ENCODE peak calls at places on chromosome 12, in ten cellular contexts. M is mesenchymal stem cell; A is Kasumi-1; Z is activated CD4-positive, alpha-beta T cell treated with anti-CD3 and anti-CD28 coated beads, Interleukin-2, amount 50 U/mL, for 1 hour; K is activated T-cell treated with anti-CD3 and anti-CD28 coated beads for 1 hour; C is amygdala; T is activated CD8-positive, alpha-beta memory T cell treated with anti-CD3 and anti-CD28 coated beads for 24 hours; W is NCI-H1092; B is left ventricle myocardium superior; U is DMS153. V is an unnamed sample.
A peak's percentile ranks its signal among the peaks of the same experiment; 100 is the strongest.

GRCh38 chr12:75820848-75821578 is 210.6 kb downstream of the PHLDA1 start:
- DNase-seq in M (no peak), A (no peak), Z (no peak), K (no peak), C (no peak), T (no peak), W (no peak), B (peak; percentile 36), U (no peak), V (no peak)

GRCh38 chr12:88310069-88310468 is 168.0 kb downstream of the TMTC3 start:
- DNase-seq in M (peak; percentile 81), A (no peak), Z (no peak), K (no peak), C (no peak), T (no peak), W (no peak), B (no peak), U (no peak), V (peak; percentile 88)

GRCh38 chr12:48779869-48780268 is 9.0 kb downstream of the ADCY6 start:
- DNase-seq in M (peak; percentile 89), A (peak; percentile 83), Z (no peak), K (no peak), C (no peak), T (no peak), W (no peak), B (peak; percentile 75), U (no peak), V (peak; percentile 45)

GRCh38 chr12:100356646-100357223 is at the start of gene SLC17A8:
- DNase-seq in M (no peak), A (no peak), Z (no peak), K (no peak), C (no peak), T (no peak), W (peak; percentile 16), B (no peak), U (no peak), V (no peak)

GRCh38 chr12:9364224-9365176 is 156.3 kb upstream of the PZP start:
- DNase-seq in M (peak; percentile 75), A (no peak), Z (no peak), K (no peak), C (no peak), T (peak; percentile 68), W (no peak), B (no peak), U (no peak), V (peak; percentile 38)

GRCh38 chr12:94053676-94054075 is 94.7 kb upstream of the PLXNC1 start:
- DNase-seq in M (no peak), A (no peak), Z (no peak), K (no peak), C (no peak), T (no peak), W (no peak), B (no peak), U (no peak), V (no peak)

GRCh38 chr12:108833355-108833733 is 24.0 kb downstream of the SSH1 start:
- DNase-seq in M (peak; percentile 94), A (no peak), Z (no peak), K (no peak), C (no peak), T (no peak), W (no peak), B (peak; percentile 59), U (no peak), V (peak; percentile 87)

GRCh38 chr12:115468087-115468510 is 784.1 kb upstream of the TBX3 start:
- DNase-seq in M (no peak), A (no peak), Z (no peak), K (no peak), C (no peak), T (no peak), W (no peak), B (no peak), U (no peak), V (no peak)

GRCh38 chr12:45354399-45354798 is 138.5 kb downstream of the ANO6 start:
- DNase-seq in M (no peak), A (no peak), Z (no peak), K (no peak), C (no peak), T (no peak), W (no peak), B (no peak), U (no peak), V (no peak)

GRCh38 chr12:50351120-50352043 is 45.0 kb downstream of the FAM186A start:
- DNase-seq in M (no peak), A (no peak), Z (no peak), K (no peak), C (no peak), T (no peak), W (no peak), B (peak; percentile 35), U (peak; percentile 3), V (no peak)

GRCh38 chr12:19198272-19198671 is 68.7 kb downstream of the PLEKHA5 start:
- DNase-seq in M (peak; percentile 95), A (no peak), Z (no peak), K (no peak), C (no peak), T (no peak), W (no peak), B (no peak), U (no peak), V (no peak)

GRCh38 chr12:109027767-109028166 is 6.9 kb upstream of the SVOP start:
- DNase-seq in M (peak; percentile 27), A (no peak), Z (no peak), K (no peak), C (no peak), T (no peak), W (no peak), B (no peak), U (no peak), V (peak; percentile 7)